ENCODE peak calls at places on chromosomes 5 and 9, in four cellular contexts. U is NCI-H2029 treated with DMSO at 0.1 percent for 48 hours; F is activated T-cell treated with anti-CD3 and anti-CD28 coated beads, Interleukin-2, amount 50 U/mL, for 24 hours; B is NCI-H1105. E is an unnamed sample.
A peak's percentile ranks its signal among the peaks of the same experiment; 100 is the strongest.

GRCh38 chr5:65483474-65484346 is 2.0 kb upstream of the ADAMTS6 start:
- DNase-seq in B (peak; percentile 12), U (peak; percentile 86), F (no peak), E (no peak)

GRCh38 chr9:99931155-99931840 is 24.8 kb downstream of the STX17 start:
- DNase-seq in B (no peak), F (no peak), U (no peak), E (no peak)

GRCh38 chr5:141680751-141681201 is 1.3 kb downstream of the ARAP3 start:
- DNase-seq in F (no peak), U (no peak), B (no peak), E (no peak)

GRCh38 chr9:93064392-93065124 is 6.1 kb downstream of the SUSD3 start:
- DNase-seq in B (no peak), F (peak; percentile 85), U (peak; percentile 16), E (no peak)

GRCh38 chr5:135434591-135435466 is 12.3 kb downstream of the DCANP1 start:
- DNase-seq in U (no peak), F (no peak), B (no peak), E (no peak)

GRCh38 chr5:129063483-129064136 is 30.9 kb upstream of the ISOC1 start:
- DNase-seq in B (peak; percentile 40), F (no peak), U (no peak), E (no peak)

GRCh38 chr5:52804978-52805377 is 17.3 kb downstream of the ITGA1 start:
- DNase-seq in F (no peak), B (no peak), U (no peak), E (no peak)

GRCh38 chr5:145531038-145531734 is 304.0 kb downstream of the PRELID2 start:
- DNase-seq in B (no peak), F (no peak), U (no peak), E (no peak)

GRCh38 chr5:1897386-1897785 is 14.7 kb upstream of the IRX4 start:
- DNase-seq in B (no peak), F (no peak), U (no peak), E (no peak)

GRCh38 chr5:180305481-180305880 is 13.6 kb upstream of the MAPK9 start:
- DNase-seq in U (no peak), B (no peak), F (no peak), E (no peak)

GRCh38 chr5:158802941-158803341 is 296.8 kb downstream of the EBF1 start:
- DNase-seq in U (no peak), F (no peak), B (no peak), E (no peak)

GRCh38 chr5:73928486-73928885 is 302.5 kb downstream of the ARHGEF28 start:
- DNase-seq in F (no peak), U (no peak), B (no peak), E (no peak)

GRCh38 chr9:36812556-36812955 is 221.5 kb downstream of the PAX5 start:
- DNase-seq in U (no peak), B (no peak), F (no peak), E (no peak)

GRCh38 chr5:173878224-173878967 is 9.8 kb upstream of the CPEB4 start:
- DNase-seq in F (no peak), B (no peak), U (peak; percentile 68), E (no peak)

GRCh38 chr5:154885438-154885837 is 27.0 kb downstream of the CNOT8 start:
- DNase-seq in B (no peak), F (no peak), U (no peak), E (no peak)

GRCh38 chr5:176899946-176900782 is 1.0 kb upstream of the HK3 start:
- DNase-seq in B (no peak), F (no peak), U (no peak), E (no peak)

GRCh38 chr9:89179535-89179919 is 909 bp upstream of the SHC3 start:
- DNase-seq in F (no peak), B (no peak), U (no peak), E (no peak)